ENCODE peak calls at places on chromosomes 16 and 17, in six cellular contexts. U, A, T, B, O and H are unnamed samples.
A peak's percentile ranks its signal among the peaks of the same experiment; 100 is the strongest.

GRCh38 chr16:55273959-55274358 is 50.0 kb upstream of the IRX6 start:
- DNase-seq in U (no peak), A (no peak), T (no peak), B (no peak), O (no peak), H (no peak)

GRCh38 chr17:40349477-40350409 is 14.8 kb downstream of the GJD3 start:
- DNase-seq in U (peak; percentile 48), A (peak; percentile 76), T (no peak), B (peak; percentile 74), O (no peak), H (peak; percentile 44)

GRCh38 chr17:68709995-68710780 is 109.0 kb upstream of the FAM20A start:
- DNase-seq in U (no peak), A (no peak), T (no peak), B (no peak), O (no peak), H (no peak)

GRCh38 chr17:7897773-7898172 is 9.2 kb downstream of the CHD3 start:
- DNase-seq in U (peak; percentile 35), A (no peak), T (no peak), B (peak; percentile 43), O (peak; percentile 27), H (no peak)

GRCh38 chr16:81842564-81843242 is 63.6 kb downstream of the PLCG2 start:
- DNase-seq in U (no peak), A (no peak), T (no peak), B (no peak), O (no peak), H (no peak)

GRCh38 chr16:66470556-66470955 is 43.5 kb downstream of the BEAN1 start:
- DNase-seq in U (peak; percentile 31), A (no peak), T (no peak), B (no peak), O (no peak), H (no peak)

GRCh38 chr16:2858245-2859025 is 465 bp upstream of the PRSS22 start:
- DNase-seq in U (peak; percentile 90), A (no peak), T (no peak), B (peak; percentile 93), O (peak; percentile 88), H (peak; percentile 86)

GRCh38 chr16:53045554-53046250 is 7.0 kb downstream of the CHD9NB start:
- DNase-seq in U (no peak), A (no peak), T (no peak), B (no peak), O (peak; percentile 50), H (no peak)

GRCh38 chr17:57309479-57309878 is 53.2 kb downstream of the MSI2 start:
- DNase-seq in U (no peak), A (no peak), T (no peak), B (no peak), O (no peak), H (no peak)

GRCh38 chr16:2973605-2974318 is 4.6 kb downstream of the PAQR4 start:
- DNase-seq in U (no peak), A (no peak), T (no peak), B (no peak), O (no peak), H (no peak)

GRCh38 chr17:32783602-32784001 is 93.3 kb downstream of the MYO1D start:
- DNase-seq in U (no peak), A (no peak), T (no peak), B (no peak), O (no peak), H (no peak)

GRCh38 chr16:75250809-75251279 is 580 bp downstream of the BCAR1 start:
- DNase-seq in U (peak; percentile 73), A (no peak), T (no peak), B (peak; percentile 86), O (peak; percentile 77), H (no peak)

GRCh38 chr17:80790021-80790765 is 201.4 kb upstream of the CHMP6 start:
- DNase-seq in U (peak; percentile 44), A (no peak), T (no peak), B (no peak), O (no peak), H (peak; percentile 21)

GRCh38 chr17:82737981-82738877 is 2.8 kb downstream of the FN3K start:
- DNase-seq in U (peak; percentile 42), A (peak; percentile 82), T (no peak), B (peak; percentile 81), O (no peak), H (peak; percentile 79)

GRCh38 chr17:61584866-61585265 is 6.2 kb downstream of the NACA2 start:
- DNase-seq in U (no peak), A (no peak), T (no peak), B (no peak), O (no peak), H (no peak)

GRCh38 chr17:61583242-61583641 is 7.8 kb downstream of the NACA2 start:
- DNase-seq in U (no peak), A (no peak), T (no peak), B (no peak), O (no peak), H (no peak)

GRCh38 chr17:61584266-61584665 is 6.8 kb downstream of the NACA2 start:
- DNase-seq in U (no peak), A (no peak), T (no peak), B (no peak), O (no peak), H (no peak)

GRCh38 chr17:61582593-61582992 is 8.4 kb downstream of the NACA2 start:
- DNase-seq in U (no peak), A (no peak), T (no peak), B (no peak), O (no peak), H (no peak)

GRCh38 chr17:61583660-61584264 is 7.3 kb downstream of the NACA2 start:
- DNase-seq in U (no peak), A (no peak), T (no peak), B (no peak), O (no peak), H (no peak)
- TF ChIP-seq CTCF in U (no peak), A (no peak), T (no peak), B (no peak), O (no peak), H (no peak)

GRCh38 chr17:36136439-36136838 is 32.8 kb downstream of the CCL4 start:
- DNase-seq in U (no peak), A (no peak), T (no peak), B (no peak), O (no peak), H (no peak)
- H3K27ac ChIP-seq in U (no peak overlapping the region), A (no peak overlapping the region), T (no peak overlapping the region), B (no peak overlapping the region), O (peak overlapping the region; percentile 19), H (no peak overlapping the region)

GRCh38 chr17:6627019-6627418 is 13.5 kb downstream of the KIAA0753 start:
- DNase-seq in U (no peak), A (no peak), T (no peak), B (no peak), O (no peak), H (no peak)
- H3K36me3 ChIP-seq in U (peaks cover 90% of the 10 kb centered on the region), A (peaks cover 37% of the 10 kb centered on the region), T (peaks cover 98% of the 10 kb centered on the region), B (peaks cover 80% of the 10 kb centered on the region), O (no peaks in the 10 kb centered on the region), H (no peaks in the 10 kb centered on the region)

GRCh38 chr17:74212913-74213791 is at the start of gene TTYH2:
- DNase-seq in U (peak; percentile 96), A (peak; percentile 91), T (peak; percentile 47), B (peak; percentile 94), O (peak; percentile 90), H (peak; percentile 96)
- TF ChIP-seq CTCF in U (peak; percentile 59), A (peak; percentile 37), T (no peak), B (peak; percentile 37), O (peak; percentile 31), H (no peak)

GRCh38 chr16:72934661-72935403 is 113.1 kb downstream of the ZFHX3 start:
- DNase-seq in U (no peak), A (no peak), T (no peak), B (no peak), O (no peak), H (no peak)

GRCh38 chr16:72936408-72936807 is 111.5 kb downstream of the ZFHX3 start:
- DNase-seq in U (no peak), A (no peak), T (no peak), B (no peak), O (no peak), H (no peak)

GRCh38 chr16:72935896-72936295 is 112.0 kb downstream of the ZFHX3 start:
- DNase-seq in U (no peak), A (no peak), T (no peak), B (no peak), O (no peak), H (no peak)

GRCh38 chr16:72932050-72932449 is 115.9 kb downstream of the ZFHX3 start:
- DNase-seq in U (no peak), A (no peak), T (no peak), B (no peak), O (no peak), H (no peak)

GRCh38 chr16:72932677-72933335 is 115.1 kb downstream of the ZFHX3 start:
- DNase-seq in U (no peak), A (no peak), T (no peak), B (no peak), O (no peak), H (no peak)
- H3K27ac ChIP-seq in U (no peak overlapping the region), A (peak overlapping the region; percentile 70), T (no peak overlapping the region), B (no peak overlapping the region), O (peak overlapping the region; percentile 63), H (no peak overlapping the region)

DNA sequence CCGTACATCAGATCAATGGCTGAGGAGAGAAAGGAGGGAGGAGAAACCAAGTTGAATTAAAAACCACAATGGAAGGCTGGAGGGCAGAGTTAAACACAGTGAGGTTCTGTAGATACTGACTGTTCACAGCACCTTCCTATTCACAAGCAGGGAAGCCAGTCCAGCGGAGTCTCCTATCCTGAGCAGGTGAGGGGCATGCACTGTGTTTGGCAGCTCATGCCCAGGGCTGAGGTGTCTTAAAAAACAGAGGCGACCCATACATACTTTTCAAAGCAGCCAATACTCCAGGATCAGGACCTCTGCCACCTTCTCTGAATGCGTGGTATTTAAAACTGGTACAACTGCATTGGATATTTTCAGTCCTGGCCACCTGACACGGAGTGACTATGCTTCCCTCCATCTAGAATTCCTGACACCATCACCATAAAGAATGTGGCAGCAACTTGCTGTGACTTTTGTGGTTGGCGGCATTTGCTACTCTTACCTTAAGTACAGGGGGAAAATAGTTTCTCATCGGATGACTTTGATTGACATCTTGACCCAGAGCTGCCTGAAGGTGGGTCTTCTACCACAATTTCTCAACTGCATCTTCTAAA is 21.5 kb downstream of the USP22 start:
- DNase-seq in U (no peak), A (no peak), T (no peak), B (peak; percentile 3), O (no peak), H (no peak)
- H3K36me3 ChIP-seq in U (peaks cover 93% of the 10 kb centered on the region), A (peaks cover 87% of the 10 kb centered on the region), T (peaks cover 99% of the 10 kb centered on the region), B (peaks cover 92% of the 10 kb centered on the region), O (no peaks in the 10 kb centered on the region), H (peaks cover 100% of the 10 kb centered on the region)

DNA sequence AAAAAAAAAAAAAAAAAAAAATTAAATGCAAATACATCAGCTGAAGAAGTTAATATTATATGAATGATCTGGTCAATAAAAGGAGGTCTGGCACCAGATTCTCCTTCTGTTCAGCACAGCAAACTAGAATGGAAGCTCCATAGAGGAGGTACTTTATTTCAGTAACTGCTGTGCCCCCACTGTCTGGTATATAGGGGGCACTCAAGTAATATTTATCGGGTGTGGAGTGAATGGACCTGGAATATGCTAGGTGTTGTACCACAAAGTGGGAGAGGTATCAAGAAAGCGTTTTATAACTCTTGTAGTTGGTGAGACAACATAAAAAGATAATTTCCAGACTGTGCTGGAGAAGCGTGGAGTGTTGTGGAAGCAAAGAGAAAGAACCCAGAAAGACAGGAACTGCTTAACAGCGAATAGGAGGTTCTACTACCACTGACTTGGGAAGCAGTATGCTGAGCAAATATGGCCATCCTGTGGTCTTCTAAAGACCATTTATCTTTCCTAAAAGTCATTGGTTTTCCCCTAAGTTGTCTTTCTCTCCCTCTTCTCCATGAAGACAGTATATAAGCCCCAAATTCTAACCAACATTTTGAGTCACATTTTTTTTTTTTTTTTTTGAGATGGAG is 12.2 kb upstream of the PRKCA start:
- DNase-seq in U (no peak), A (no peak), T (no peak), B (no peak), O (no peak), H (no peak)
- TF ChIP-seq CTCF in U (peak; percentile 42), A (peak; percentile 40), T (no peak), B (peak; percentile 16), O (no peak), H (no peak)